ENCODE peak calls at places on chromosome 16, in ten cellular contexts. P is endothelial cell of umbilical vein, E is A673, F is GM23248, V is K562, G is PC-9, N is H1, T is keratinocyte, K is fibroblast of lung, M is PC-3. Y is an unnamed sample.
A peak's percentile ranks its signal among the peaks of the same experiment; 100 is the strongest.

GRCh38 chr16:85114909-85115567 is 2.8 kb upstream of the CIBAR2 start:
- DNase-seq in K (peak; percentile 63), N (peak; percentile 83), E (peak; percentile 83), G (peak; percentile 93), V (peak; percentile 93), T (no peak), P (peak; percentile 86), F (peak; percentile 83), M (peak; percentile 87), Y (peak; percentile 54)

GRCh38 chr16:85554114-85554790 is 58.9 kb upstream of the GSE1 start:
- DNase-seq in K (peak; percentile 90), V (peak; percentile 47), P (peak; percentile 45), F (peak; percentile 84), M (peak; percentile 74), T (peak; percentile 23), G (peak; percentile 63), N (no peak), E (peak; percentile 92), Y (peak; percentile 80)

GRCh38 chr16:71303938-71304337 is 14.7 kb upstream of the CMTR2 start:
- DNase-seq in N (no peak), F (peak; percentile 46), T (no peak), E (no peak), K (no peak), M (peak; percentile 62), G (peak; percentile 60), V (no peak), P (no peak), Y (no peak)

GRCh38 chr16:17370233-17371013 is 100.3 kb downstream of the XYLT1 start:
- DNase-seq in K (peak; percentile 85), N (no peak), F (peak; percentile 62), T (no peak), V (no peak), E (no peak), P (no peak), G (no peak), M (no peak), Y (no peak)

GRCh38 chr16:84940670-84941551 is 70.4 kb downstream of the ZDHHC7 start:
- DNase-seq in P (no peak), T (no peak), G (no peak), V (no peak), K (no peak), F (peak; percentile 82), E (no peak), N (no peak), M (no peak), Y (no peak)

GRCh38 chr16:11957591-11958395 is 7.2 kb upstream of the TNFRSF17 start:
- DNase-seq in N (no peak), V (no peak), E (no peak), P (no peak), G (no peak), F (peak; percentile 63), T (no peak), K (no peak), M (no peak), Y (no peak)

GRCh38 chr16:70380919-70381603 is 34.4 kb downstream of the DDX19A start:
- DNase-seq in E (peak; percentile 99), P (peak; percentile 98), K (peak; percentile 96), M (peak; percentile 94), F (peak; percentile 99), V (no peak), T (peak; percentile 89), N (peak; percentile 97), G (peak; percentile 96), Y (peak; percentile 99)

GRCh38 chr16:85549766-85550421 is 63.2 kb upstream of the GSE1 start:
- DNase-seq in N (no peak), P (no peak), M (no peak), E (no peak), K (no peak), V (no peak), T (no peak), G (no peak), F (no peak), Y (no peak)

GRCh38 chr16:49350265-49351103 is 23.1 kb upstream of the C16orf78 start:
- DNase-seq in V (peak; percentile 78), N (no peak), K (peak; percentile 22), P (peak; percentile 21), T (no peak), E (peak; percentile 71), F (peak; percentile 59), G (peak; percentile 45), M (peak; percentile 67), Y (peak; percentile 28)

GRCh38 chr16:87675111-87675510 is 72.8 kb downstream of the JPH3 start:
- DNase-seq in F (no peak), V (no peak), P (peak; percentile 43), T (no peak), E (no peak), M (no peak), K (no peak), G (no peak), N (no peak), Y (no peak)

GRCh38 chr16:71746442-71747046 is 22.0 kb upstream of the PHLPP2 start:
- DNase-seq in P (peak; percentile 47), T (no peak), K (peak; percentile 30), G (peak; percentile 7), E (peak; percentile 61), V (peak; percentile 51), N (no peak), F (peak; percentile 67), M (peak; percentile 57), Y (peak; percentile 60)

GRCh38 chr16:49019081-49019633 is 262.5 kb downstream of the CBLN1 start:
- DNase-seq in P (no peak), F (no peak), E (no peak), V (no peak), T (no peak), G (no peak), K (peak; percentile 73), N (no peak), M (no peak), Y (no peak)

GRCh38 chr16:86554599-86554916 is 477 bp downstream of the MTHFSD start:
- DNase-seq in T (no peak), M (peak; percentile 2), K (no peak), F (no peak), E (no peak), N (no peak), V (no peak), G (no peak), P (peak; percentile 25), Y (no peak)

GRCh38 chr16:86398622-86399021 is 111.7 kb upstream of the FOXF1 start:
- DNase-seq in V (no peak), P (peak; percentile 49), K (peak; percentile 89), N (no peak), F (peak; percentile 35), G (no peak), T (no peak), M (no peak), E (no peak), Y (no peak)

DNA sequence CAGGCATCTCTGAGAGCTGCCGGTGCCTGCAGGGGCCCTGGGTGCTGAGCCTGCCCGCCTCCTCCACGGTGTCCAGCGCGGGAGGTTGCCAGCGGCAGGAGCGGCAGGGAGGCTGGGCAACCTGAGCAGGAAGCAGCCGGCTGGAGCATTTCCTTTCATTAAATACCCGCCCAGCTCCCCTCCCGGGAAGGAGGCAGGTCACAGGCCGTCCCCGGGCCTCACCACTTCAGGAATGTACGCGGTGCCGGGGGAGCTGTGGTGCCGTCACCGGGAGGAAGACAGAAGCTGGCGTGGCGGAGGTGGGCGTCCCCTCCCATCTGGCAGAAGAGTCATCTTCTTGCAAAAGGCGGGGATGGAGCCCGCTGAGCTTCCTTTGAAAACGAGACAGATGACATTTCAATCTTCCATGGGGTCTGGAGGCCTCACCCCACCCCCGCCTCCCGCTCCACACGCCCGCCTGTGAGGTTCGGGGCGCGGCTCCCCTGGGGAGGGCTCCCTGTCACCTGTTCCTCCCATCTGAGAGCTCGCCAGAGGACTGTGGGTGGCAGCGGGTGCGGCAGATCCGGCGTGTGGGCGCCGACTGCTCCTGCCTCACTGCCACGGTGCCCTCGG is 16.0 kb downstream of the SOX8 start:
- DNase-seq in P (peak; percentile 68), T (no peak), G (peak; percentile 88), M (peak; percentile 57), E (peak; percentile 60), N (peak; percentile 33), V (no peak), F (peak; percentile 42), K (peak; percentile 48), Y (no peak)
- TF ChIP-seq EZH2 in P (no peak), T (no peak), G (no peak), M (no peak), E (no peak), N (no peak), V (no peak), F (no peak), K (no peak), Y (no peak)

GRCh38 chr16:35148748-35149147 is 1689.3 kb downstream of the TP53TG3F start:
- DNase-seq in M (no peak), F (no peak), N (no peak), K (no peak), V (no peak), T (no peak), G (no peak), E (no peak), P (no peak), Y (no peak)

GRCh38 chr16:35146031-35146710 is 1686.8 kb downstream of the TP53TG3F start:
- DNase-seq in N (no peak), K (no peak), T (no peak), V (no peak), G (no peak), E (no peak), F (no peak), M (no peak), P (no peak), Y (no peak)

GRCh38 chr16:35147556-35148504 is 1688.4 kb downstream of the TP53TG3F start:
- DNase-seq in V (no peak), N (no peak), T (no peak), M (no peak), K (no peak), F (no peak), G (no peak), P (no peak), E (no peak), Y (no peak)

GRCh38 chr16:35144212-35144932 is 1685.0 kb downstream of the TP53TG3F start:
- DNase-seq in G (no peak), V (no peak), M (no peak), T (no peak), E (no peak), P (no peak), K (no peak), F (no peak), N (no peak), Y (no peak)

GRCh38 chr16:35146723-35147458 is 1687.5 kb downstream of the TP53TG3F start:
- DNase-seq in M (no peak), N (no peak), V (no peak), K (no peak), T (no peak), F (no peak), P (no peak), G (no peak), E (no peak), Y (no peak)
- H3K9me3 ChIP-seq in M (no peaks in the 10 kb centered on the region), N (peaks cover 100% of the 10 kb centered on the region), V (no peaks in the 10 kb centered on the region), K (no peaks in the 10 kb centered on the region), T (peaks cover 6% of the 10 kb centered on the region), F (no peaks in the 10 kb centered on the region), P (peaks cover 12% of the 10 kb centered on the region), G (no peaks in the 10 kb centered on the region), E (peaks cover 53% of the 10 kb centered on the region), Y (no peaks in the 10 kb centered on the region)

GRCh38 chr16:1826691-1827573 is at the start of the genes FAHD1 and HAGH:
- DNase-seq in G (peak; percentile 96), F (peak; percentile 97), E (peak; percentile 95), P (peak; percentile 99), M (peak; percentile 84), T (no peak), N (peak; percentile 83), K (peak; percentile 96), V (peak; percentile 100), Y (peak; percentile 92)
- TF ChIP-seq EZH2 in G (no peak), F (no peak), E (no peak), P (no peak), M (no peak), T (no peak), N (no peak), K (no peak), V (no peak), Y (no peak)

GRCh38 chr16:60582528-60582927 is 1453.7 kb downstream of the CDH8 start:
- DNase-seq in F (no peak), M (no peak), E (no peak), K (no peak), P (no peak), T (no peak), V (no peak), N (no peak), G (no peak), Y (no peak)
- H3K9me3 ChIP-seq in F (peaks cover 4% of the 10 kb centered on the region), M (no peaks in the 10 kb centered on the region), E (no peaks in the 10 kb centered on the region), K (no peaks in the 10 kb centered on the region), P (peaks cover 5% of the 10 kb centered on the region), T (no peaks in the 10 kb centered on the region), V (no peaks in the 10 kb centered on the region), N (no peaks in the 10 kb centered on the region), G (no peaks in the 10 kb centered on the region), Y (no peaks in the 10 kb centered on the region)